ENCODE peak calls at places on chromosomes 5 and 9, in seven cellular contexts. Y, K, X, D, L, P and O are unnamed samples.

GRCh38 chr5:34415559-34416198 is 240.4 kb upstream of the RAI14 start:
- DNase-seq in D (peak; percentile 38), L (no peak), P (no peak), K (peak; percentile 47), Y (no peak), X (no peak), O (no peak)

GRCh38 chr9:98913044-98913443 is 30.7 kb upstream of the COL15A1 start:
- DNase-seq in K (no peak), D (no peak), X (no peak), L (no peak), P (no peak), Y (no peak), O (no peak)

GRCh38 chr5:40680741-40681350 is 1.1 kb downstream of the PTGER4 start:
- DNase-seq in X (peak; percentile 42), Y (no peak), L (peak; percentile 51), D (no peak), K (peak; percentile 41), P (peak; percentile 55), O (peak; percentile 65)

GRCh38 chr9:131620764-131621520 is 75.6 kb downstream of the PRRT1B start:
- DNase-seq in X (no peak), Y (no peak), K (no peak), P (peak; percentile 82), L (no peak), D (no peak), O (no peak)

GRCh38 chr5:96067251-96067650 is 105.6 kb upstream of the ELL2 start:
- DNase-seq in L (no peak), X (no peak), P (no peak), Y (no peak), D (peak; percentile 25), K (no peak), O (no peak)

GRCh38 chr5:113338628-113339027 is 96.2 kb downstream of the TSSK1B start:
- DNase-seq in K (no peak), D (peak; percentile 13), L (no peak), Y (peak; percentile 37), P (no peak), X (no peak), O (no peak)

GRCh38 chr9:132152231-132152630 is 9.6 kb upstream of the NTNG2 start:
- DNase-seq in P (no peak), Y (no peak), D (no peak), X (no peak), K (no peak), L (no peak), O (no peak)

GRCh38 chr9:976258-976804 is at the start of gene DMRT3:
- DNase-seq in L (no peak), Y (no peak), K (no peak), P (peak; percentile 36), X (peak; percentile 79), D (no peak), O (no peak)

GRCh38 chr5:74334034-74334433 is 306.5 kb downstream of the ENC1 start:
- DNase-seq in Y (no peak), K (no peak), L (no peak), X (no peak), P (no peak), D (no peak), O (no peak)

GRCh38 chr5:83378624-83379259 is 92.8 kb upstream of the VCAN start:
- DNase-seq in P (no peak), X (no peak), K (no peak), L (no peak), Y (no peak), D (no peak), O (no peak)

GRCh38 chr9:135218331-135219225 is 131.1 kb downstream of the OLFM1 start:
- DNase-seq in Y (no peak), X (peak; percentile 32), P (no peak), D (no peak), L (peak; percentile 23), K (no peak), O (no peak)

GRCh38 chr5:129906177-129906887 is 2.1 kb downstream of the CHSY3 start:
- DNase-seq in K (peak; percentile 40), X (peak; percentile 30), D (peak; percentile 71), Y (peak; percentile 58), L (peak; percentile 20), P (no peak), O (peak; percentile 6)
- TF ChIP-seq CTCF in K (peak; percentile 48), X (no peak), D (peak; percentile 40), Y (peak; percentile 24), L (no peak), P (no peak), O (no peak)

DNA sequence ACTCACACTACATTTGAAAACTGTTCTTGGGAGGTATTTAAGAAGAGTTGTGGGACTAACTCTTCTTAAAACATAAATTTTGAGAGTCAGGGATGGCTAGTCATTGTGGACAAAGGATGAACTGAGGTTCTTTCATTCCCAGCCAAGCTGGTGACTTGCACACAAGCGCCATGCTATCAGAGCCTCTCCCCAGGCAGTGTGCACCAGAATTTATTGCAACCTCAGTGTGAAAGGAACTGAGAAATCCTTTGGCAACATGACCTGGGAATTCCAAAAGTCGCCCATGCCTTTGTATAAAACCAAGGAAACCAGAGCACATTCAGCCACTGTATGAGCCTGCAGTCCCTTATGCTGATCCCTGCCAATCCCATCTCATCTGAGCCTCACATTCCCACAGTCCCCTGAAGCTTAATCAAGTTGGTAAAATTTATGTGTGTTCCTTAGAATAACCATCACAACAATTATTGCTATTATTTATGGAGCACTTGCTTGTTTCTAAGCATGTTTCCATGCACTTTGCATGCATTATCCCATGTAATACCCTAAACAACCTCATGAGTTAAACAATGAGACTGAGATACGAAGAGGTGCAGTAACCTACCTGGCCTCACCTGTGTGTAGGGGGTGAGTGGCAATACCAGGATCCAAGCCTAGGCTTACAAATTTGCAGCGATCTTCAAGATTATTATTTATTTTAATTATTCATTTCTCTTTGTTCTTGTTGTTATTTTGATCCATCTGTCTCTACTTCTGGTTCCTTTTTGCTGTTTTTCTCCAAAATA is 116.4 kb downstream of the NTRK2 start:
- DNase-seq in K (no peak), D (no peak), X (no peak), L (no peak), P (no peak), Y (no peak), O (no peak)
- TF ChIP-seq CTCF in K (no peak), D (no peak), X (no peak), L (no peak), P (no peak), Y (no peak), O (no peak)

GRCh38 chr5:134526483-134527155 is 1.1 kb downstream of the JADE2 start:
- DNase-seq in Y (no peak), K (no peak), X (peak; percentile 88), D (peak; percentile 57), P (peak; percentile 81), L (peak; percentile 86), O (peak; percentile 90)

GRCh38 chr5:134524219-134524825 is 1.1 kb upstream of the JADE2 start:
- DNase-seq in D (peak; percentile 72), L (peak; percentile 93), X (peak; percentile 88), P (peak; percentile 92), Y (peak; percentile 78), K (no peak), O (peak; percentile 87)

GRCh38 chr5:134523543-134524136 is 1.8 kb upstream of the JADE2 start:
- DNase-seq in X (no peak), P (no peak), Y (no peak), L (no peak), D (no peak), K (no peak), O (no peak)

GRCh38 chr5:134525687-134526482 is 415 bp downstream of the JADE2 start:
- DNase-seq in P (peak; percentile 91), X (peak; percentile 65), Y (peak; percentile 80), L (peak; percentile 82), D (peak; percentile 75), K (peak; percentile 73), O (peak; percentile 71)

DNA sequence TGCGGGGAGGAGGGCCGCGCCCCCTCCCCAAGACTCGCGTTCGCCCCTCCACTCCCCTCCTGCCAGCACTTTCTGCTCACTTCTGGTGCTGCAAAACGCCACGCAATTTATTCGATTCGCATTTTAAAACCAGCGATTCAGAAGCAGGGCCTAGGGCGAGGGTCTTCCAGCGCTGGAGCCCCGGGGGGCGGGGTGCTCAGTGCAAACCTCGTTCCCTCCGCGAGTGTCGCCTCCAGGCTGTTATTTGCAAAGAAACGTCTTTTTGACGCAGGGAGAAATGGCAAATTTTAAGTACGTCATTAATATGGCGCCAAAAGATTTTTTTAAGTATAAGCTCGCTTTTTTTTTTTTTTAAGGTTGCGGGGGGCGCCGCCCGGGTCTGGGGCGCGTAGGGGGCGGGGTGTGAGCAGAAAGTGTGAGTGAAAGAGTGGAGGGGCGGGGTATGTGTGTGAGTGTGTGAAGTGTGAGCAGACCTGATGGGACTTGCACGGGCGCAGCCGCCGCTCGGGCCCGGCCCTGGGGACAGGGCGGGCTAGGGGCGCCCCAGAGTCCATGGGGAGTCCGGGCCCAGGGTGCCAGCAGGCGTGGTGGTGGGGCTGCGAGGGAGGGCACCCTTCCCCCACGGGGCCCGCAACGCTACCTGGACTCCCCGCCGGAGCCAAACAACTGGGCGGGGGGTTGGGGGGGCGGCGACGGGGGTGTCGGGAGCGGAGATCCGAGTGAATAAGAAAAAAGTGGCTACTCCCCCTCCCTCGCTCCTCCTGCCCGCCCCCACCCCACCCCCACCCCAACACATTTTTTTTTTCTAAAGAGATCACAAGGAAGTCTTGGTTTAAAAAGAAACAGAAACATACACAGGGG is at the start of gene JADE2:
- DNase-seq in L (peak; percentile 80), P (peak; percentile 91), Y (peak; percentile 81), D (peak; percentile 70), K (peak; percentile 37), X (peak; percentile 46), O (peak; percentile 85)
- TF ChIP-seq CTCF in L (no peak), P (no peak), Y (peak; percentile 3), D (no peak), K (no peak), X (no peak), O (no peak)

DNA sequence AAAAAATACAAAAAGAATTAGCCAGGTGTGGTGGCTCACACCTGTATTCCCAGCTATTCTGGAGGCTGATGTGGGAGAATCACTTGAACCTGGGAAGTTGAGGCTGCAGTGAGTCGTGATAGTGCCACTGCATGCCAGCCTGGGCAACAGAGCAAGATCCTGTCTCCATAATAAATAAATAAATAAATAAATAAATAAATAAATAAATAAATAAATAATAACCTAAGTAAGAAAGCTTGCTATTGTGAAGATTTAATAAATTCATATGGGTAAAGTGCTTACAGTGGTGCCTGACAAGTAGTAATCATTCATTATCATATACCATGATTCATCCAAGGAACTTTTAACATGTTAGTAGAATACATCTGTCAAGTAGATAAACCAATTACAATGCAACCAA is 13.4 kb downstream of the SVEP1 start:
- DNase-seq in K (no peak), Y (no peak), L (no peak), X (no peak), D (no peak), P (no peak), O (no peak)
- TF ChIP-seq CTCF in K (no peak), Y (no peak), L (no peak), X (no peak), D (no peak), P (no peak), O (no peak)

DNA sequence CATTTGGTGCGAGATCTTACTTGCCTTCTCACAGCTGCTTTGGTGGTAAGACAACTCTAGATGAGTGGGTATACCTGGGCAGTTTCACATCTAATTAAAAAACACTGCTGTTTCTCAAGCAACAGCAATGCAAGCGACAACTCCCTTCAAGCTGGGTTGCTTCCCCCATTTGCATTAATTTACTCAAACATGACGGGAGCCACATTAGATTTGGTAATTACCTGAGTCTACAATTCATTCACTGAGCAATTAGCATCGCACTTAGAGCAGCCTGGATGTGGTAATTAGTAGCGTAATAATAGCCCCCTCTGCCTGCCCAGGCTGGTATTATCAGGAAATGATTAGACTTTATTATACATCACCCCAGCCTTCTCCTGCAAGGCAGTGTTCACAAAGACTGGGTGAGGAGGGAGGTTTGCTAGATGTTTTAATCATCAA is 73.4 kb downstream of the FBXO38 start:
- DNase-seq in Y (no peak), K (no peak), P (peak; percentile 38), L (peak; percentile 13), D (no peak), X (peak; percentile 14), O (peak; percentile 58)
- TF ChIP-seq CTCF in Y (peak; percentile 23), K (peak; percentile 59), P (peak; percentile 18), L (no peak), D (peak; percentile 40), X (peak; percentile 28), O (peak; percentile 66)